ENCODE peak calls at places on chromosomes 2 and 18, in six cellular contexts. L is A549; B is psoas muscle; V is heart right ventricle; T is cardiac muscle cell; Q is CD8-positive, alpha-beta T cell. G is an unnamed sample.

GRCh38 chr2:116842164-116842563 is 972.3 kb upstream of the DDX18 start:
- DNase-seq in T (no peak), B (peak; percentile 34), L (no peak), Q (no peak), V (no peak), G (no peak)

GRCh38 chr2:45922577-45922988 is 271.1 kb downstream of the PRKCE start:
- DNase-seq in V (peak; percentile 78), Q (no peak), B (no peak), T (peak; percentile 82), L (no peak), G (peak; percentile 33)

GRCh38 chr2:152890746-152891145 is 172.3 kb downstream of the ARL6IP6 start:
- DNase-seq in V (no peak), B (no peak), L (no peak), Q (no peak), T (no peak), G (no peak)

GRCh38 chr2:176642074-176642473 is 372.8 kb downstream of the MTX2 start:
- DNase-seq in T (no peak), Q (no peak), L (no peak), B (no peak), V (no peak), G (no peak)

GRCh38 chr2:26801796-26802195 is 15.9 kb downstream of the CENPA start:
- DNase-seq in L (no peak), B (no peak), V (no peak), T (no peak), Q (no peak), G (no peak)

GRCh38 chr2:229641676-229642075 is 72.7 kb downstream of the DNER start:
- DNase-seq in Q (no peak), T (no peak), B (no peak), L (no peak), V (no peak), G (no peak)

GRCh38 chr2:153195342-153195741 is 283.2 kb downstream of the RPRM start:
- DNase-seq in L (no peak), V (no peak), T (no peak), B (no peak), Q (no peak), G (no peak)

GRCh38 chr2:189302274-189302948 is 122.8 kb upstream of the COL5A2 start:
- DNase-seq in B (no peak), Q (no peak), L (peak; percentile 46), V (no peak), T (no peak), G (no peak)

GRCh38 chr2:225401001-225401400 is 1.5 kb downstream of the NYAP2 start:
- DNase-seq in T (no peak), V (no peak), B (no peak), Q (no peak), L (no peak), G (no peak)

GRCh38 chr2:146820672-146821071 is 1024.2 kb upstream of the ACVR2A start:
- DNase-seq in Q (no peak), L (no peak), V (no peak), T (peak; percentile 54), B (no peak), G (no peak)

GRCh38 chr18:8389391-8390340 is 219.6 kb upstream of the RAB12 start:
- DNase-seq in Q (no peak), B (peak; percentile 76), T (peak; percentile 84), V (peak; percentile 59), L (peak; percentile 78), G (peak; percentile 24)

GRCh38 chr2:30285758-30286157 is 54.4 kb downstream of the LBH start:
- DNase-seq in T (no peak), B (no peak), L (no peak), Q (no peak), V (no peak), G (no peak)

GRCh38 chr2:30283931-30284565 is 52.7 kb downstream of the LBH start:
- DNase-seq in T (no peak), V (no peak), B (no peak), Q (no peak), L (no peak), G (no peak)

GRCh38 chr2:30288576-30288975 is 57.2 kb downstream of the LBH start:
- DNase-seq in V (no peak), T (no peak), B (no peak), Q (no peak), L (no peak), G (no peak)

GRCh38 chr2:30287190-30287589 is 55.9 kb downstream of the LBH start:
- DNase-seq in B (no peak), Q (no peak), V (no peak), T (no peak), L (no peak), G (no peak)

GRCh38 chr2:30287857-30288513 is 56.7 kb downstream of the LBH start:
- DNase-seq in B (no peak), L (no peak), T (no peak), V (no peak), Q (no peak), G (no peak)
- H3K27ac ChIP-seq in B (no peak overlapping the region), L (peak overlapping the region; percentile 69), T (no peak overlapping the region), V (no peak overlapping the region), Q (no peak overlapping the region), G (no peak overlapping the region)

GRCh38 chr2:9260411-9261037 is 53.9 kb downstream of the ASAP2 start:
- DNase-seq in Q (no peak), V (no peak), T (peak; percentile 29), B (no peak), L (no peak), G (no peak)

GRCh38 chr2:9263388-9263787 is 56.8 kb downstream of the ASAP2 start:
- DNase-seq in B (no peak), L (no peak), V (peak; percentile 51), Q (no peak), T (peak; percentile 50), G (no peak)

GRCh38 chr2:9264301-9264700 is 57.7 kb downstream of the ASAP2 start:
- DNase-seq in B (no peak), V (no peak), L (no peak), Q (no peak), T (no peak), G (no peak)

GRCh38 chr2:9261231-9261883 is 54.7 kb downstream of the ASAP2 start:
- DNase-seq in T (peak; percentile 91), L (no peak), V (peak; percentile 67), Q (no peak), B (no peak), G (no peak)

DNA sequence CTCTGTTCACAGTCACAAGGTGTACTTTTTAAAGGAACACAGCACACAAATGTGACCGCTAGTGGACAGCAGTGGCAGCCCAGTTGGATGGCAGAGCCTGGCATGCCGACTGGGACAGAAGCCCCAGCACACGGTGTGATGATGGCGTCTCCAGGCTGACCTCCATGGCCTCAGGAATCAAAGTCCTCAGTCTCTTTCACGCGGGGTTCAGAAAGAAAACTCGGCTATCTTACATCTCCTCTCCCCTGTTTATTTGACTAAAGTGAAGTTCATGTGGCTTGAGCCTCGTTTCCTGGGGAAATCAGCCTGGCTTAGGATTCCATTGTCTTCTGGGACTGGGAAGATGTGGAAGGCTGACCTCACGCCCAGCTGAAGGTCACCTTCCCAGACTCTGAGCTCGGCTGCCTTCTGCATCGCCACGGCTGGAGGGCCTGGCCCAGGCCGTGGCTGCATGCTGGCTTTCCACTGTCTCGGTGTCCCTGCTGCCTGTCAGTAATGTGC is 56.1 kb downstream of the ASAP2 start:
- DNase-seq in B (no peak), L (no peak), T (peak; percentile 43), V (peak; percentile 71), Q (no peak), G (no peak)
- H3K27ac ChIP-seq in B (peak overlapping the region; percentile 42), L (peak overlapping the region; percentile 34), T (peak overlapping the region; percentile 97), V (peak overlapping the region; percentile 90), Q (no peak overlapping the region), G (peak overlapping the region; percentile 21)

DNA sequence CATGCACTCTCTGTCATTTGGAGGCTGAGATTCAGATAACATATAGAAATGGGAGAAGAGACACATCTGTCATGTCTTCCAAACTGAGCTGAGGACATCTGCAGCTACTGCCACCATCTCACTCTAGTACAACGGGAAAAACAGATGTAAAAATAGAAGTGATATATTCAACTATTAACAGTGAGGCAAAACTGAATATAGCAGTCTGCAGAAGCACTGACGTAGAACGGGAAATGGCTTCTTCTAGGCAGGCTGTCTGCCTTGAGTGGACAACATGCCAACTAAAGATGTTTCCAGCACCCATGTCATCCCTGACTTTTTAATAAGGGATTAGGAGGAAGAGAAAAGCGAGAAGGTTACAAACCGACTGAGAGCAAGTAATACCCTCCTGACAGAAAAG is 51.6 kb downstream of the MRPL33 start:
- DNase-seq in T (no peak), L (no peak), B (no peak), V (no peak), Q (no peak), G (no peak)
- H3K27ac ChIP-seq in T (no peak overlapping the region), L (no peak overlapping the region), B (peak overlapping the region; percentile 74), V (peak overlapping the region; percentile 3), Q (no peak overlapping the region), G (no peak overlapping the region)

DNA sequence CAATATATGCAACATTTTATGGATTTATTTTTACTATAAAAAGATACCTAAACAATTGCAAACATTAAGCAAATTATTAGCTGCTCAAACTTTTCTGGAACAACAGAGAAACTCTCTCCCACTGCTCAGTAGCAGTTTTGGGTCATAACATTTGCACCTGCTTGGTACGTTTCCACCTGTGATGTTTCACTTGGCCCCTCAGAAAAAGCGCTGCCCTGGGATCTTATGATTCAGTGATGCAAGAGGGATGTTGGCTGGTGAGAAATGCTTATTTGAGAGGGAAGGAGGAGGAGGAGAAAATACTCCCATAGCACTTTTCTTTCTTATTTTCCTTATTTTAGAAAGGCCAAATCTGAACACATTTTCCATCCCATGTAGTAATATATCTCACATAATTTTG is 9.2 kb downstream of the IRS1 start:
- DNase-seq in B (no peak), V (no peak), T (no peak), L (no peak), Q (no peak), G (no peak)
- H3K27ac ChIP-seq in B (peak overlapping the region; percentile 99), V (peak overlapping the region; percentile 94), T (peak overlapping the region; percentile 92), L (peak overlapping the region; percentile 93), Q (peak overlapping the region; percentile 86), G (peak overlapping the region; percentile 82)

DNA sequence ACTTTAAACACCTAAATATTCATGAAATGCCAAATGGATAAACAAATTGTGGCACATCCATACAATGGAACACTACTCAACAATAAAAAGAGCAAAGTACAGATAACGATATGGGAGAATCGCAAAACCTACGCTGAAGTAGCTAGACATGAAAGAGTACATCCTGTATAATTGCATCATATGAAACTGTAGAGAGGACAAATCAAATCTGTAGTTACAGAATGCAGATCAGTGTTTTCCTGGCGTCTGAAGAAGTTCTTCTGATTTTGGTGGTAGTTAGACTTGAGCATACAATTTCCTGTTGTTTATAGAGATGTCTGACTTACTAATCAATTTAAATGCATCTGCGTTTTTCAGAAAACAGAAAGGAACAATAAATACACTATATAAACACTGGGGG is 394.4 kb downstream of the SOCS6 start:
- DNase-seq in V (no peak), L (no peak), Q (no peak), B (no peak), T (no peak), G (no peak)
- H3K27ac ChIP-seq in V (no peak overlapping the region), L (no peak overlapping the region), Q (peak overlapping the region; percentile 36), B (no peak overlapping the region), T (no peak overlapping the region), G (no peak overlapping the region)

DNA sequence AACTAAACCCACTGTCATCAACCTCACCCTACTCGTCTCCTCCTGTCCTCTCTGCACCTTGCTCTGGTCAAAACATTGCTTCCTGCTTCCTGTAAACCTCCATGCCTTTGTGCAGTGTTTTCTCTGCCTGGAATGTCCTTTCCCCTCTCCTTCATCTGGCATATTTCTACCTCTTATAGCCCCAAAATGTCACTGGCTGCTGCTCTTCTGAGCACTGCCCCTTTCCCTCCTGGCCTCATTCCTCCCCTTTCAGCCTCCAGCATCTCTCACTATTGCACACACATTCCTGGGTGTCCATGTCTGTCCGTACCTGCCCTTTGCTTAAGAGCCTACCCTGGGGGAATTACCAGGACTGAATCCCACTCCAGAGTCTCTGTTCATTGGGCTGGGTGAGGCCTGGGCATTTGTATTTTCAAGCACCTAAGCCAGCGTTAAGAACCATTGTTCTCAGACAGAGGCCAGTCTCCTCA is 84.9 kb downstream of the MOGAT1 start:
- DNase-seq in L (no peak), Q (no peak), T (no peak), B (no peak), V (no peak), G (no peak)
- H3K27ac ChIP-seq in L (peak overlapping the region; percentile 81), Q (no peak overlapping the region), T (no peak overlapping the region), B (no peak overlapping the region), V (no peak overlapping the region), G (no peak overlapping the region)

G was measured in AG04450.